ENCODE peak calls at places on chromosomes 12 and 14, in four cellular contexts. One of them, this sample, is unnamed.

GRCh38 chr14:23483216-23483854 is 13.8 kb downstream of the NGDN start:
- ATAC-seq in mucosa of descending colon: no peak
- ATAC-seq in activated B cell treated with CpG ODN at 0.5 μM for 24 hours: no peak
- ATAC-seq in heart right ventricle: peak; percentile 42
- ATAC-seq in this sample: no peak

GRCh38 chr14:24566318-24566717 is 9.7 kb downstream of the CTSG start:
- ATAC-seq in mucosa of descending colon: no peak
- ATAC-seq in activated B cell treated with CpG ODN at 0.5 μM for 24 hours: no peak
- ATAC-seq in heart right ventricle: no peak
- ATAC-seq in this sample: no peak

GRCh38 chr12:34304001-34304400 is 281.7 kb downstream of the ALG10 start:
- ATAC-seq in mucosa of descending colon: no peak
- ATAC-seq in activated B cell treated with CpG ODN at 0.5 μM for 24 hours: no peak
- ATAC-seq in heart right ventricle: no peak
- ATAC-seq in this sample: no peak

GRCh38 chr12:77640356-77640755 is 190.3 kb upstream of the NAV3 start:
- ATAC-seq in mucosa of descending colon: no peak
- ATAC-seq in activated B cell treated with CpG ODN at 0.5 μM for 24 hours: no peak
- ATAC-seq in heart right ventricle: no peak
- ATAC-seq in this sample: no peak

GRCh38 chr14:65169351-65169750 is 67.0 kb upstream of the MAX start:
- ATAC-seq in mucosa of descending colon: no peak
- ATAC-seq in activated B cell treated with CpG ODN at 0.5 μM for 24 hours: peak; percentile 60
- ATAC-seq in heart right ventricle: peak; percentile 72
- ATAC-seq in this sample: no peak

GRCh38 chr14:26377150-26377549 is 220.7 kb downstream of the NOVA1 start:
- ATAC-seq in mucosa of descending colon: peak; percentile 30
- ATAC-seq in activated B cell treated with CpG ODN at 0.5 μM for 24 hours: no peak
- ATAC-seq in heart right ventricle: no peak
- ATAC-seq in this sample: peak; percentile 94

GRCh38 chr12:4802841-4803240 is 82.6 kb downstream of the GALNT8 start:
- ATAC-seq in mucosa of descending colon: no peak
- ATAC-seq in activated B cell treated with CpG ODN at 0.5 μM for 24 hours: no peak
- ATAC-seq in heart right ventricle: no peak
- ATAC-seq in this sample: no peak

GRCh38 chr12:48419409-48419935 is 52.9 kb upstream of the ANP32D start:
- ATAC-seq in mucosa of descending colon: no peak
- ATAC-seq in activated B cell treated with CpG ODN at 0.5 μM for 24 hours: no peak
- ATAC-seq in heart right ventricle: no peak
- ATAC-seq in this sample: no peak

GRCh38 chr14:94768521-94769412 is 1.1 kb downstream of the GSC start:
- ATAC-seq in mucosa of descending colon: no peak
- ATAC-seq in activated B cell treated with CpG ODN at 0.5 μM for 24 hours: no peak
- ATAC-seq in heart right ventricle: peak; percentile 12
- ATAC-seq in this sample: peak; percentile 13

GRCh38 chr12:89238593-89238992 is 113.7 kb downstream of the DUSP6 start:
- ATAC-seq in mucosa of descending colon: no peak
- ATAC-seq in activated B cell treated with CpG ODN at 0.5 μM for 24 hours: no peak
- ATAC-seq in heart right ventricle: peak; percentile 91
- ATAC-seq in this sample: peak; percentile 41

GRCh38 chr14:20976291-20976690 is 13.5 kb upstream of the METTL17 start:
- ATAC-seq in mucosa of descending colon: no peak
- ATAC-seq in activated B cell treated with CpG ODN at 0.5 μM for 24 hours: no peak
- ATAC-seq in heart right ventricle: no peak
- ATAC-seq in this sample: no peak

GRCh38 chr12:46131729-46132128 is 137.1 kb downstream of the SLC38A1 start:
- ATAC-seq in mucosa of descending colon: peak; percentile 47
- ATAC-seq in activated B cell treated with CpG ODN at 0.5 μM for 24 hours: peak; percentile 40
- ATAC-seq in heart right ventricle: peak; percentile 37
- ATAC-seq in this sample: peak; percentile 36

GRCh38 chr14:73729015-73729330 is 14.8 kb upstream of the PNMA1 start:
- ATAC-seq in mucosa of descending colon: no peak
- ATAC-seq in activated B cell treated with CpG ODN at 0.5 μM for 24 hours: no peak
- ATAC-seq in heart right ventricle: no peak
- ATAC-seq in this sample: no peak

GRCh38 chr12:75783093-75783877 is 248.3 kb downstream of the PHLDA1 start:
- ATAC-seq in mucosa of descending colon: no peak
- ATAC-seq in activated B cell treated with CpG ODN at 0.5 μM for 24 hours: no peak
- ATAC-seq in heart right ventricle: peak; percentile 74
- ATAC-seq in this sample: peak; percentile 37

GRCh38 chr12:100043657-100044056 is 58.9 kb upstream of the ANKS1B start:
- ATAC-seq in mucosa of descending colon: no peak
- ATAC-seq in activated B cell treated with CpG ODN at 0.5 μM for 24 hours: no peak
- ATAC-seq in heart right ventricle: no peak
- ATAC-seq in this sample: no peak

GRCh38 chr12:71664411-71665108 is 459 bp downstream of the THAP2 start:
- ATAC-seq in mucosa of descending colon: peak; percentile 18
- ATAC-seq in activated B cell treated with CpG ODN at 0.5 μM for 24 hours: no peak
- ATAC-seq in heart right ventricle: no peak
- ATAC-seq in this sample: no peak

GRCh38 chr14:84891414-84891813 is 638.5 kb upstream of the FLRT2 start:
- ATAC-seq in mucosa of descending colon: no peak
- ATAC-seq in activated B cell treated with CpG ODN at 0.5 μM for 24 hours: no peak
- ATAC-seq in heart right ventricle: no peak
- ATAC-seq in this sample: no peak

GRCh38 chr14:104953097-104953496 is 25.1 kb downstream of the AHNAK2 start:
- ATAC-seq in mucosa of descending colon: no peak
- ATAC-seq in activated B cell treated with CpG ODN at 0.5 μM for 24 hours: no peak
- ATAC-seq in heart right ventricle: no peak
- ATAC-seq in this sample: no peak

GRCh38 chr14:82084813-82085212 is 551.2 kb upstream of the SEL1L start:
- ATAC-seq in mucosa of descending colon: no peak
- ATAC-seq in activated B cell treated with CpG ODN at 0.5 μM for 24 hours: no peak
- ATAC-seq in heart right ventricle: no peak
- ATAC-seq in this sample: no peak

GRCh38 chr12:4417471-4417870 is 28.1 kb downstream of the FGF6 start:
- ATAC-seq in mucosa of descending colon: no peak
- ATAC-seq in activated B cell treated with CpG ODN at 0.5 μM for 24 hours: no peak
- ATAC-seq in heart right ventricle: no peak
- ATAC-seq in this sample: no peak

GRCh38 chr14:54673193-54674121 is 106.5 kb downstream of the SAMD4A start:
- ATAC-seq in mucosa of descending colon: no peak
- ATAC-seq in activated B cell treated with CpG ODN at 0.5 μM for 24 hours: no peak
- ATAC-seq in heart right ventricle: no peak
- ATAC-seq in this sample: no peak

GRCh38 chr12:120798696-120799095 is 73.1 kb downstream of the ACADS start:
- ATAC-seq in mucosa of descending colon: no peak
- ATAC-seq in activated B cell treated with CpG ODN at 0.5 μM for 24 hours: peak; percentile 63
- ATAC-seq in heart right ventricle: no peak
- ATAC-seq in this sample: no peak

GRCh38 chr12:122838841-122839240 is 3.6 kb downstream of the HIP1R start:
- ATAC-seq in mucosa of descending colon: peak; percentile 15
- ATAC-seq in activated B cell treated with CpG ODN at 0.5 μM for 24 hours: no peak
- ATAC-seq in heart right ventricle: no peak
- ATAC-seq in this sample: no peak

GRCh38 chr12:97276198-97276580 is 186.4 kb upstream of the RMST start:
- ATAC-seq in mucosa of descending colon: no peak
- ATAC-seq in activated B cell treated with CpG ODN at 0.5 μM for 24 hours: no peak
- ATAC-seq in heart right ventricle: no peak
- ATAC-seq in this sample: no peak

GRCh38 chr12:128286970-128287369 is 20.0 kb downstream of the TMEM132C start:
- ATAC-seq in mucosa of descending colon: peak; percentile 13
- ATAC-seq in activated B cell treated with CpG ODN at 0.5 μM for 24 hours: no peak
- ATAC-seq in heart right ventricle: peak; percentile 81
- ATAC-seq in this sample: no peak

GRCh38 chr12:49643961-49644619 is 20.7 kb downstream of the PRPF40B start:
- ATAC-seq in mucosa of descending colon: no peak
- ATAC-seq in activated B cell treated with CpG ODN at 0.5 μM for 24 hours: peak; percentile 20
- ATAC-seq in heart right ventricle: peak; percentile 27
- ATAC-seq in this sample: peak; percentile 70

GRCh38 chr12:89138048-89138852 is 214.1 kb downstream of the DUSP6 start:
- ATAC-seq in mucosa of descending colon: no peak
- ATAC-seq in activated B cell treated with CpG ODN at 0.5 μM for 24 hours: no peak
- ATAC-seq in heart right ventricle: no peak
- ATAC-seq in this sample: no peak

GRCh38 chr12:46221255-46222128 is 47.4 kb downstream of the SLC38A1 start:
- ATAC-seq in mucosa of descending colon: no peak
- ATAC-seq in activated B cell treated with CpG ODN at 0.5 μM for 24 hours: no peak
- ATAC-seq in heart right ventricle: no peak
- ATAC-seq in this sample: no peak

GRCh38 chr14:30982583-30982982 is 42.9 kb upstream of the AP4S1 start:
- ATAC-seq in mucosa of descending colon: no peak
- ATAC-seq in activated B cell treated with CpG ODN at 0.5 μM for 24 hours: peak; percentile 74
- ATAC-seq in heart right ventricle: no peak
- ATAC-seq in this sample: no peak

GRCh38 chr12:2076196-2076570 is 23.4 kb downstream of the CACNA1C start:
- ATAC-seq in mucosa of descending colon: no peak
- ATAC-seq in activated B cell treated with CpG ODN at 0.5 μM for 24 hours: no peak
- ATAC-seq in heart right ventricle: peak; percentile 30
- ATAC-seq in this sample: no peak

GRCh38 chr12:112837629-112838191 is 46.2 kb downstream of the RPH3A start:
- ATAC-seq in mucosa of descending colon: no peak
- ATAC-seq in activated B cell treated with CpG ODN at 0.5 μM for 24 hours: no peak
- ATAC-seq in heart right ventricle: no peak
- ATAC-seq in this sample: no peak

GRCh38 chr12:80829767-80830166 is 108.0 kb downstream of the LIN7A start:
- ATAC-seq in mucosa of descending colon: no peak
- ATAC-seq in activated B cell treated with CpG ODN at 0.5 μM for 24 hours: no peak
- ATAC-seq in heart right ventricle: no peak
- ATAC-seq in this sample: no peak

GRCh38 chr14:78849952-78850351 is 679.8 kb downstream of the NRXN3 start:
- ATAC-seq in mucosa of descending colon: no peak
- ATAC-seq in activated B cell treated with CpG ODN at 0.5 μM for 24 hours: no peak
- ATAC-seq in heart right ventricle: no peak
- ATAC-seq in this sample: no peak

GRCh38 chr12:118377891-118378470 is 1.6 kb downstream of the SUDS3 start:
- ATAC-seq in mucosa of descending colon: peak; percentile 27
- ATAC-seq in activated B cell treated with CpG ODN at 0.5 μM for 24 hours: no peak
- ATAC-seq in heart right ventricle: no peak
- ATAC-seq in this sample: peak; percentile 11

GRCh38 chr12:109944975-109945374 is 44.9 kb downstream of the TCHP start:
- ATAC-seq in mucosa of descending colon: no peak
- ATAC-seq in activated B cell treated with CpG ODN at 0.5 μM for 24 hours: no peak
- ATAC-seq in heart right ventricle: peak; percentile 82
- ATAC-seq in this sample: peak; percentile 35

GRCh38 chr12:118781692-118782091 is 199.6 kb upstream of the SRRM4 start:
- ATAC-seq in mucosa of descending colon: no peak
- ATAC-seq in activated B cell treated with CpG ODN at 0.5 μM for 24 hours: no peak
- ATAC-seq in heart right ventricle: no peak
- ATAC-seq in this sample: no peak

GRCh38 chr14:20848316-20848954 is 42.8 kb upstream of the RNASE3 start:
- ATAC-seq in mucosa of descending colon: peak; percentile 53
- ATAC-seq in activated B cell treated with CpG ODN at 0.5 μM for 24 hours: no peak
- ATAC-seq in heart right ventricle: peak; percentile 27
- ATAC-seq in this sample: no peak

GRCh38 chr12:109554761-109555160 is 18.5 kb downstream of the MMAB start:
- ATAC-seq in mucosa of descending colon: no peak
- ATAC-seq in activated B cell treated with CpG ODN at 0.5 μM for 24 hours: no peak
- ATAC-seq in heart right ventricle: no peak
- ATAC-seq in this sample: no peak

GRCh38 chr14:44803239-44803905 is 158.4 kb downstream of the KLHL28 start:
- ATAC-seq in mucosa of descending colon: peak; percentile 60
- ATAC-seq in activated B cell treated with CpG ODN at 0.5 μM for 24 hours: peak; percentile 67
- ATAC-seq in heart right ventricle: peak; percentile 83
- ATAC-seq in this sample: peak; percentile 83